ENCODE peak calls at places on chromosome 21, in nine cellular contexts. W, V, Y, L, S, A, P, R and I are unnamed samples.

GRCh38 chr21:33264561-33264960 is 1.6 kb upstream of the IL10RB start:
- DNase-seq in Y (no peak), P (no peak), R (no peak), L (no peak), W (no peak), S (no peak), A (no peak), V (no peak), I (no peak)

GRCh38 chr21:44522753-44523204 is 17.2 kb downstream of the KRTAP10-1 start:
- DNase-seq in W (no peak), P (no peak), L (no peak), A (no peak), S (no peak), V (no peak), Y (no peak), R (no peak), I (no peak)

GRCh38 chr21:45224189-45224938 is 63.3 kb downstream of the POFUT2 start:
- DNase-seq in R (no peak), W (no peak), V (peak), A (no peak), S (no peak), L (no peak), Y (peak), P (peak), I (no peak)

GRCh38 chr21:39029086-39029772 is 154.0 kb downstream of the PSMG1 start:
- DNase-seq in V (no peak), W (no peak), S (no peak), A (no peak), L (no peak), R (no peak), P (no peak), Y (peak), I (no peak)

GRCh38 chr21:41520560-41521442 is 12.8 kb upstream of the TMPRSS2 start:
- DNase-seq in R (no peak), W (no peak), S (no peak), A (no peak), L (no peak), P (no peak), Y (no peak), V (no peak), I (no peak)

GRCh38 chr21:37496972-37497371 is 130.4 kb downstream of the DYRK1A start:
- DNase-seq in A (no peak), V (no peak), W (no peak), P (no peak), S (no peak), Y (no peak), R (no peak), L (no peak), I (peak)

GRCh38 chr21:37149411-37149810 is 76.4 kb downstream of the TTC3 start:
- DNase-seq in Y (no peak), P (no peak), R (no peak), V (no peak), L (no peak), S (no peak), W (no peak), A (no peak), I (peak)

GRCh38 chr21:41363370-41364270 is 1.8 kb downstream of the MX2 start:
- DNase-seq in Y (no peak), R (no peak), P (no peak), W (no peak), A (no peak), L (no peak), S (no peak), V (peak), I (no peak)

GRCh38 chr21:33109574-33110339 is 39.8 kb downstream of the OLIG1 start:
- DNase-seq in P (peak), A (no peak), Y (no peak), R (no peak), V (no peak), W (peak), S (no peak), L (no peak), I (peak)

GRCh38 chr21:38863291-38863690 is 57.6 kb downstream of the ETS2 start:
- DNase-seq in Y (no peak), W (no peak), A (no peak), S (no peak), P (no peak), R (no peak), V (no peak), L (no peak), I (no peak)

GRCh38 chr21:30336596-30336995 is 898 bp downstream of the KRTAP27-1 start:
- DNase-seq in V (no peak), P (no peak), Y (no peak), W (no peak), A (no peak), L (no peak), R (no peak), S (no peak), I (no peak)

GRCh38 chr21:36744560-36745231 is 45.8 kb downstream of the SIM2 start:
- DNase-seq in P (no peak), V (no peak), Y (no peak), W (no peak), L (no peak), S (no peak), A (no peak), R (no peak), I (no peak)

GRCh38 chr21:46078984-46079356 is 18.9 kb upstream of the COL6A2 start:
- DNase-seq in V (peak), P (no peak), Y (no peak), S (peak), L (no peak), R (peak), W (no peak), A (no peak), I (no peak)

GRCh38 chr21:36297938-36298572 is 21.9 kb upstream of the MORC3 start:
- DNase-seq in L (no peak), S (no peak), P (peak), R (peak), A (peak), W (no peak), Y (no peak), V (peak), I (peak)

GRCh38 chr21:38956791-38957571 is 151.3 kb downstream of the ETS2 start:
- DNase-seq in S (peak), L (no peak), Y (peak), W (no peak), P (no peak), V (peak), R (no peak), A (no peak), I (peak)

GRCh38 chr21:25578070-25578961 is 29.0 kb downstream of the MRPL39 start:
- DNase-seq in S (no peak), L (no peak), Y (no peak), W (no peak), A (no peak), V (no peak), P (no peak), R (no peak), I (no peak)

GRCh38 chr21:34734696-34735095 is 65.9 kb downstream of the CLIC6 start:
- DNase-seq in V (no peak), R (no peak), P (no peak), Y (no peak), S (no peak), L (no peak), A (no peak), W (no peak), I (peak)

GRCh38 chr21:36629061-36629460 is 69.9 kb upstream of the SIM2 start:
- DNase-seq in A (no peak), W (no peak), S (no peak), R (no peak), P (no peak), V (no peak), Y (no peak), L (no peak), I (no peak)